ENCODE peak calls at places on chromosomes 5 and 9, in ten cellular contexts. D is tibial artery, Z is HFF-Myc, N is right atrium auricular region, U is coronary artery, O is GM12878, T is heart right ventricle, W is pancreas, F is neural progenitor cell, R is left ventricle myocardium inferior. J is an unnamed sample.

GRCh38 chr9:99173570-99174504 is 47.9 kb downstream of the ALG2 start:
- DNase-seq in D (no peak), Z (no peak), N (no peak), U (no peak), O (no peak), T (no peak), W (no peak), F (peak), R (no peak), J (no peak)

GRCh38 chr5:10306806-10307205 is 896 bp downstream of the CMBL start:
- DNase-seq in D (no peak), Z (no peak), N (no peak), U (no peak), O (no peak), T (no peak), W (no peak), F (no peak), R (no peak), J (no peak)

GRCh38 chr9:121651295-121652036 is at the start of gene DAB2IP:
- DNase-seq in D (peak), Z (no peak), N (no peak), U (no peak), O (no peak), T (peak), W (peak), F (peak), R (peak), J (peak)

GRCh38 chr5:6837519-6838110 is 124.4 kb downstream of the TENT4A start:
- DNase-seq in D (no peak), Z (no peak), N (no peak), U (peak), O (no peak), T (peak), W (no peak), F (no peak), R (no peak), J (no peak)

GRCh38 chr5:9859798-9860197 is 229.6 kb upstream of the TAS2R1 start:
- DNase-seq in D (no peak), Z (no peak), N (no peak), U (no peak), O (no peak), T (no peak), W (no peak), F (no peak), R (no peak), J (no peak)

GRCh38 chr5:141992349-141992963 is 20.4 kb downstream of the GNPDA1 start:
- DNase-seq in D (peak), Z (no peak), N (peak), U (no peak), O (no peak), T (peak), W (peak), F (peak), R (peak), J (peak)

GRCh38 chr9:15295761-15296405 is 11.1 kb downstream of the TTC39B start:
- DNase-seq in D (no peak), Z (no peak), N (no peak), U (no peak), O (peak), T (no peak), W (no peak), F (no peak), R (no peak), J (peak)

GRCh38 chr5:80822640-80823039 is 137.5 kb upstream of the RASGRF2 start:
- DNase-seq in D (no peak), Z (no peak), N (no peak), U (no peak), O (no peak), T (no peak), W (no peak), F (no peak), R (no peak), J (peak)

GRCh38 chr5:157143127-157143959 is 678 bp upstream of the MED7 start:
- DNase-seq in D (peak), Z (peak), N (peak), U (no peak), O (no peak), T (peak), W (peak), F (no peak), R (peak), J (peak)

GRCh38 chr5:104084896-104085295 is 522.3 kb upstream of the NUDT12 start:
- DNase-seq in D (no peak), Z (no peak), N (no peak), U (no peak), O (no peak), T (no peak), W (no peak), F (no peak), R (no peak), J (no peak)

GRCh38 chr9:71683598-71684235 is 84.6 kb downstream of the CEMIP2 start:
- DNase-seq in D (no peak), Z (no peak), N (peak), U (no peak), O (no peak), T (no peak), W (no peak), F (peak), R (no peak), J (peak)
- TF ChIP-seq CTCF in D (no peak), Z (peak), N (no peak), U (no peak), O (no peak), T (peak), W (no peak), F (peak), R (peak), J (peak)

GRCh38 chr9:96381696-96382095 is 1.8 kb downstream of the SLC35D2 start:
- DNase-seq in D (no peak), Z (no peak), N (no peak), U (no peak), O (no peak), T (no peak), W (no peak), F (no peak), R (no peak), J (no peak)

GRCh38 chr9:96379461-96379860 is 4.0 kb downstream of the SLC35D2 start:
- DNase-seq in D (no peak), Z (no peak), N (no peak), U (no peak), O (no peak), T (no peak), W (no peak), F (no peak), R (no peak), J (no peak)

GRCh38 chr9:96383165-96383939 is at the start of gene SLC35D2:
- DNase-seq in D (peak), Z (no peak), N (no peak), U (peak), O (no peak), T (peak), W (peak), F (peak), R (peak), J (peak)

GRCh38 chr9:96382839-96383164 is 709 bp downstream of the SLC35D2 start:
- DNase-seq in D (no peak), Z (no peak), N (no peak), U (no peak), O (no peak), T (no peak), W (no peak), F (no peak), R (no peak), J (peak)

GRCh38 chr9:96382175-96382574 is 1.3 kb downstream of the SLC35D2 start:
- DNase-seq in D (no peak), Z (no peak), N (no peak), U (no peak), O (no peak), T (no peak), W (no peak), F (no peak), R (no peak), J (peak)
- H3K4me3 ChIP-seq in D (peak), Z (no peak), N (no peak), U (peak), O (no peak), T (no peak), W (no peak), F (no peak), R (peak), J (no peak)

DNA sequence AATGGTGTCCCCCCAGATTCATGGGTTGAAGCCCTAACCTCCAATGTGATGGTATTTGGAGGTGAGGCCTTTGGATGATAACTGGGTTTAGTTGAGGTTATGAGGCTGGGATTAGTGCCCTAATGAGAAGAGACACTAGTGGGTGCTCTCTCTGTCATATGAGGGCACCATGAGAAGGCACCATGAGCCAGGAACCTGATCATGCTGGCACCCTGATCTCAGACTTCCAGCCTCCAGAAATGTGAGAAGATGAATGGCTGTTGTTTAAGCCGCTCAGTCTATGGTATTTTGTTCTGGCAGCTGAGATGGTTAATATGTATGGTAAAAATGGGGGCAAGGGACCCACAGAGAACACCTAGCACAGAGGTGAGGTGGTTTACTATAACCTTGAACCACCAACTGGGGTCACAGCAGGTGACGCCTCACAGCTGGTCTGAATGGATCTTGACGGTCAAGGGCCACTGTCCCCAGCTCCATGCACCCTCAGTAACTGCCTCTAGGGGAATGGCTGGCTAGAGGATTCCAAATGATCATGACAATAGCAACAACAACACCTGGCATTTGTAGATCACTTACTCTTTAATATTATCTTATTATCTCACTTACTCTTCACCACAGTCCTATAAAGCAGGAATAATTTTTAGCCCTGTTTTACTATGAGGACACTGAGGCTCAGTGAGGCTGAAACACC is 57.1 kb downstream of the FOXI1 start:
- DNase-seq in D (no peak), Z (no peak), N (no peak), U (no peak), O (no peak), T (no peak), W (no peak), F (no peak), R (no peak), J (no peak)
- TF ChIP-seq CTCF in D (no peak), Z (no peak), N (no peak), U (no peak), O (no peak), T (no peak), W (no peak), F (no peak), R (no peak), J (no peak)

DNA sequence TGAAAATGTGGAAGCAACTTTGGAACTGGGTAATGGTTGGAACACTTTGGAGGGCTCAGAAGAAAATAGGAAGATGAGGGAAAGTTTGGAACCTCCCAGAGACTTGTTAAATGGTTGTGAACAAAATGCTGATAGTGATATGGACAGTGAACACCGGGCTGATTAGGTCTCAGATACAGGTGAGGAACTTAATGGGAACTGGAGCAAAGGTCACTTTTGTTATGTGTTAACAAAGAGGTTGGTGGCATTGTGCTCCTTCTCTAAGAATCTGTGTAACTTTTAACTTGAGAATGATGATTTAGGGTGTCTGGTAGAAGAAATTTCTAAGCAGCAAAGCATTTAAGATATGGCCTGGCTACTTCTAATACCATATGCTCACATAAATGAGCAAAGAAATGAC is 36.4 kb upstream of the CXCL14 start:
- DNase-seq in D (no peak), Z (no peak), N (no peak), U (no peak), O (no peak), T (no peak), W (no peak), F (no peak), R (no peak), J (no peak)
- H3K4me3 ChIP-seq in D (no peak), Z (no peak), N (no peak), U (no peak), O (no peak), T (no peak), W (no peak), F (no peak), R (no peak), J (no peak)

DNA sequence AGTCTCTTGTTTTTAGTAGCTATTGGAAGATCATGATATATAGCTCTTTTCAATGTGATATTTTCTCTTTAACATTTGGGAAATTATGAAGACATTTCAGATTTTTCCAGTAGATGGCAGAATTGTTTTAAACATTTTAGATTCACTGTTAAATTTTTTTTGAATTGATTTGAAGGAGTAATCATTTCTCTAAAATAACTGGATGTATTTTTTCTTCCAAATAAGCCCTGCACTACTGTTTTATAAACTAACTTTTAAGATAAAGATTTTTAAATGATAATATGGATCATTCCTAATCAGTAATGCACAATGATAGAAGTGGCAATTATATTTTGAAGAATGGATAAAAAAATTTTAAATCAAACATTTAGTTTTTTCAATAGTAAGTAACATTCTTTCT is 14.2 kb downstream of the NDUFAF2 start:
- DNase-seq in D (no peak), Z (no peak), N (no peak), U (no peak), O (no peak), T (no peak), W (no peak), F (no peak), R (no peak), J (peak)
- TF ChIP-seq CTCF in D (peak), Z (no peak), N (no peak), U (no peak), O (no peak), T (peak), W (no peak), F (peak), R (peak), J (no peak)

J was measured in epithelial cell of esophagus.